ENCODE peak calls at places on chromosomes 12 and 14, in ten cellular contexts. G is prostate gland, I is adrenal gland, R is tibial nerve, B is stomach, M is HCT116, W is ovary, L is A549, T is uterus, K is IMR-90. S is an unnamed sample.

GRCh38 chr12:132228535-132229422 is 84.5 kb downstream of the NOC4L start:
- DNase-seq in M (no peak), K (no peak), T (no peak), G (no peak), R (no peak), L (no peak), I (no peak), B (no peak), W (no peak), S (no peak)

GRCh38 chr12:11694528-11694927 is 45.1 kb downstream of the ETV6 start:
- DNase-seq in R (no peak), I (no peak), L (no peak), G (no peak), W (no peak), T (no peak), K (no peak), B (no peak), M (no peak), S (no peak)

GRCh38 chr12:39499296-39499695 is 56.4 kb upstream of the KIF21A start:
- DNase-seq in K (no peak), B (no peak), M (no peak), G (no peak), I (no peak), R (no peak), T (no peak), L (no peak), W (no peak), S (no peak)

GRCh38 chr12:14665354-14666348 is 30.7 kb downstream of the GUCY2C start:
- DNase-seq in G (no peak), I (no peak), M (peak; percentile 7), K (no peak), R (no peak), L (peak; percentile 4), B (no peak), W (no peak), T (no peak), S (no peak)

GRCh38 chr14:53054457-53054856 is 98.7 kb downstream of the DDHD1 start:
- DNase-seq in T (no peak), R (no peak), L (no peak), G (no peak), B (no peak), I (no peak), W (no peak), M (no peak), K (peak; percentile 67), S (no peak)

GRCh38 chr14:100899841-100900771 is 3.4 kb downstream of the RTL1 start:
- DNase-seq in T (no peak), M (no peak), L (no peak), B (no peak), W (peak; percentile 30), R (no peak), K (no peak), G (no peak), I (peak; percentile 35), S (peak; percentile 36)

GRCh38 chr12:12719496-12719895 is 2.3 kb downstream of the CDKN1B start:
- DNase-seq in T (no peak), G (no peak), K (no peak), R (no peak), B (no peak), M (no peak), L (peak; percentile 29), W (no peak), I (no peak), S (no peak)

GRCh38 chr12:54304187-54304810 is 3.5 kb upstream of the NFE2 start:
- DNase-seq in I (peak; percentile 73), L (peak; percentile 58), W (peak; percentile 49), B (peak; percentile 88), T (peak; percentile 28), G (peak; percentile 27), M (no peak), R (peak; percentile 60), K (no peak), S (peak; percentile 65)

GRCh38 chr14:100375273-100375962 is 52.3 kb downstream of the SLC25A47 start:
- DNase-seq in B (peak; percentile 56), G (no peak), T (peak; percentile 76), R (peak; percentile 45), M (peak; percentile 52), L (peak; percentile 64), K (peak; percentile 99), W (peak; percentile 76), I (peak; percentile 75), S (no peak)

GRCh38 chr12:12819752-12820311 is 6.7 kb downstream of the DDX47 start:
- DNase-seq in R (no peak), B (no peak), I (no peak), G (peak; percentile 46), L (peak; percentile 83), T (peak; percentile 50), K (peak; percentile 96), M (no peak), W (peak; percentile 28), S (no peak)

GRCh38 chr14:34372766-34373165 is 89.3 kb downstream of the SPTSSA start:
- DNase-seq in K (no peak), B (no peak), T (no peak), R (no peak), M (no peak), L (no peak), W (no peak), G (no peak), I (no peak), S (no peak)

GRCh38 chr12:931591-931990 is 17.9 kb downstream of the RAD52 start:
- DNase-seq in B (no peak), K (no peak), M (no peak), L (no peak), R (no peak), W (no peak), I (no peak), G (no peak), T (no peak), S (no peak)

GRCh38 chr12:109113661-109114321 is 2.6 kb upstream of the ACACB start:
- DNase-seq in W (no peak), M (no peak), I (no peak), T (no peak), K (no peak), L (no peak), G (no peak), B (no peak), R (no peak), S (no peak)

DNA sequence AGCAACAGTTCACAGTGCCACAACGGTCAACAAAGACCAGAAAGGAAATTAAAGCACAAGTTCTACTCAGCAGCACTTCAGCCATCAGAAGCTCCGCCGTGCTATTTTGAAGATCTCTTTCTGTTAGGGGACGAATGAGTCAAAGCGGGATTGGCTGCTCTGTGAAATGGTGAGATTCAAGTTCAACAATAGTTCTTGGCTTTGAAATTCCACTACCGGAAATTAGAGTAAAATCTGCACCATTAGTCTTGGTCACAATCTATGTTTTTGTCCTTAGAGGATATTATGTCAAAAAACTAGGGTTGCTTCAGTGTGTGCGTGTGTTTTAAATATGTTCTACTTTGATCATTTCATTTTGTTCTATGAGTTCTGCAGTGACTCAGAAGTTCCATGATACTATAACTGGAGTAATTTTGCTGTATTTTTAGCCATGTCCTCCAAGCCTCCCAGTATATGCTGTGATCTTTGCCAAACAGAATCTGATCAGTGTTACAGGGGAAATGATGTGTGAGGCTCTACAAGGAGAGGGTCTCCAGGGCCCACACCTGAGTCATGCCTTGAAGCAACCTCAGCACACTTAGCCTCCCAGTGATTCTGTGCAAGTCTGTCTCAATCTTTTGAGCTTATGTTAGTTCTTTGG is 22.6 kb downstream of the GPHB5 start:
- DNase-seq in K (peak; percentile 5), G (no peak), L (no peak), I (no peak), M (no peak), W (no peak), B (no peak), R (no peak), T (no peak), S (no peak)
- H3K27ac ChIP-seq in K (no peak overlapping the region), G (no peak overlapping the region), L (no peak overlapping the region), I (no peak overlapping the region), M (no peak overlapping the region), W (no peak overlapping the region), B (peak overlapping the region; percentile 63), R (no peak overlapping the region), T (peak overlapping the region; percentile 33), S (no peak overlapping the region)

GRCh38 chr12:49273726-49274395 is 9.0 kb downstream of the TUBA1C start:
- DNase-seq in B (no peak), G (no peak), R (no peak), W (no peak), T (no peak), K (no peak), M (no peak), I (no peak), L (no peak), S (no peak)
- TF ChIP-seq POLR2A in B (no peak), G (no peak), R (no peak), W (no peak), T (no peak), K (no peak), M (no peak), I (no peak), L (no peak), S (no peak)

GRCh38 chr12:75960954-75961661 is 70.5 kb downstream of the PHLDA1 start:
- DNase-seq in T (no peak), M (no peak), R (no peak), K (no peak), W (no peak), B (no peak), I (no peak), G (no peak), L (no peak), S (no peak)

GRCh38 chr12:75961878-75962277 is 69.7 kb downstream of the PHLDA1 start:
- DNase-seq in R (no peak), K (no peak), W (no peak), M (no peak), L (no peak), G (no peak), I (no peak), T (no peak), B (no peak), S (no peak)

GRCh38 chr12:75959060-75959459 is 72.5 kb downstream of the PHLDA1 start:
- DNase-seq in K (no peak), T (no peak), L (no peak), W (no peak), R (no peak), M (no peak), B (no peak), I (no peak), G (no peak), S (no peak)

GRCh38 chr12:75960086-75960910 is 71.3 kb downstream of the PHLDA1 start:
- DNase-seq in G (no peak), L (no peak), I (no peak), M (no peak), B (peak; percentile 83), K (peak; percentile 18), T (no peak), W (no peak), R (no peak), S (no peak)

GRCh38 chr12:75959506-75959905 is 72.1 kb downstream of the PHLDA1 start:
- DNase-seq in I (no peak), T (no peak), L (no peak), W (no peak), B (no peak), K (no peak), R (no peak), G (no peak), M (no peak), S (no peak)
- H3K27ac ChIP-seq in I (no peak overlapping the region), T (no peak overlapping the region), L (peak overlapping the region; percentile 72), W (no peak overlapping the region), B (peak overlapping the region; percentile 44), K (no peak overlapping the region), R (no peak overlapping the region), G (no peak overlapping the region), M (peak overlapping the region; percentile 84), S (no peak overlapping the region)

DNA sequence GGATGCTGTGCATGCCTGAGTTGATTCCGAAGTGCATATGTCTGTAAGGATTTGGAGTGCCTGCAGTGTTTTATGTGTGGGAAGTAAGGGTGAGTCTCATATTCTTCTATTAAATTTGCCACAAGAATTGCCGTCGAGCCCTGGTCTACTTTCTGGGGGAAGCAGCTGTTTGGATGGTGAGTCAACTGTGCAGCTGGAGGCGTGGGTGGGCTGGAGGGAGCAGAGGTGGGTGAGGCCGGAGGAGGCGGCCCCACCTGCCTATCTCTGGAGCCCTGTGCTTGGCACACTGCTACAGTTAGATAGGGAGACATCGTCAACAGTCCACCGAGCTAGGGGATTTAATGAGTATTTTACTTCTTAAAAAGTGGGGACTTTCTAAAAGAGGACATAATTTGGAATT is 9.7 kb downstream of the GLRX5 start:
- DNase-seq in R (no peak), B (no peak), G (no peak), T (no peak), L (no peak), I (no peak), W (no peak), M (no peak), K (no peak), S (no peak)
- TF ChIP-seq POLR2A in R (no peak), B (no peak), G (no peak), T (no peak), L (no peak), I (no peak), W (no peak), M (no peak), K (no peak), S (no peak)

S was measured in breast epithelium.